ENCODE peak calls at places on chromosomes 5 and 9, in five cellular contexts. One of them, this sample, is unnamed.

GRCh38 chr9:14616188-14616982 is 76.8 kb downstream of the ZDHHC21 start:
- DNase-seq in H1: no peak
- DNase-seq in HepG2: peak
- DNase-seq in GM12892: no peak
- DNase-seq in SK-N-SH: peak
- DNase-seq in this sample: no peak

GRCh38 chr5:168686837-168687236 is 107.7 kb upstream of the PANK3 start:
- DNase-seq in GM12892: no peak
- DNase-seq in SK-N-SH: no peak
- DNase-seq in HepG2: no peak
- DNase-seq in H1: no peak
- DNase-seq in this sample: no peak

GRCh38 chr5:132788508-132788907 is 11.5 kb upstream of the SEPTIN8 start:
- DNase-seq in GM12892: no peak
- DNase-seq in H1: no peak
- DNase-seq in HepG2: no peak
- DNase-seq in SK-N-SH: no peak
- DNase-seq in this sample: no peak

GRCh38 chr5:61286446-61287132 is 45.5 kb upstream of the ZSWIM6 start:
- DNase-seq in H1: no peak
- DNase-seq in GM12892: no peak
- DNase-seq in HepG2: no peak
- DNase-seq in SK-N-SH: no peak
- DNase-seq in this sample: no peak

GRCh38 chr9:19631181-19631580 is 157.7 kb downstream of the SLC24A2 start:
- DNase-seq in H1: no peak
- DNase-seq in SK-N-SH: no peak
- DNase-seq in HepG2: no peak
- DNase-seq in GM12892: no peak
- DNase-seq in this sample: no peak

GRCh38 chr5:135269224-135269623 is 129.8 kb downstream of the MACROH2A1 start:
- DNase-seq in SK-N-SH: no peak
- DNase-seq in GM12892: no peak
- DNase-seq in HepG2: no peak
- DNase-seq in H1: no peak
- DNase-seq in this sample: no peak

GRCh38 chr9:21039302-21039701 is 7.9 kb upstream of the HACD4 start:
- DNase-seq in H1: no peak
- DNase-seq in SK-N-SH: no peak
- DNase-seq in HepG2: no peak
- DNase-seq in GM12892: no peak
- DNase-seq in this sample: no peak

GRCh38 chr5:36079200-36079761 is 12.6 kb upstream of the UGT3A2 start:
- DNase-seq in GM12892: peak
- DNase-seq in HepG2: peak
- DNase-seq in SK-N-SH: peak
- DNase-seq in H1: peak
- DNase-seq in this sample: peak

GRCh38 chr9:76007935-76008334 is 117.5 kb downstream of the PCSK5 start:
- DNase-seq in SK-N-SH: no peak
- DNase-seq in HepG2: no peak
- DNase-seq in H1: no peak
- DNase-seq in GM12892: no peak
- DNase-seq in this sample: no peak

GRCh38 chr5:110651507-110651906 is 75.0 kb downstream of the TMEM232 start:
- DNase-seq in SK-N-SH: no peak
- DNase-seq in H1: no peak
- DNase-seq in HepG2: no peak
- DNase-seq in GM12892: no peak
- DNase-seq in this sample: no peak

GRCh38 chr5:115818821-115819220 is 2.4 kb upstream of the CDO1 start:
- DNase-seq in H1: no peak
- DNase-seq in HepG2: no peak
- DNase-seq in SK-N-SH: no peak
- DNase-seq in GM12892: no peak
- DNase-seq in this sample: no peak

DNA sequence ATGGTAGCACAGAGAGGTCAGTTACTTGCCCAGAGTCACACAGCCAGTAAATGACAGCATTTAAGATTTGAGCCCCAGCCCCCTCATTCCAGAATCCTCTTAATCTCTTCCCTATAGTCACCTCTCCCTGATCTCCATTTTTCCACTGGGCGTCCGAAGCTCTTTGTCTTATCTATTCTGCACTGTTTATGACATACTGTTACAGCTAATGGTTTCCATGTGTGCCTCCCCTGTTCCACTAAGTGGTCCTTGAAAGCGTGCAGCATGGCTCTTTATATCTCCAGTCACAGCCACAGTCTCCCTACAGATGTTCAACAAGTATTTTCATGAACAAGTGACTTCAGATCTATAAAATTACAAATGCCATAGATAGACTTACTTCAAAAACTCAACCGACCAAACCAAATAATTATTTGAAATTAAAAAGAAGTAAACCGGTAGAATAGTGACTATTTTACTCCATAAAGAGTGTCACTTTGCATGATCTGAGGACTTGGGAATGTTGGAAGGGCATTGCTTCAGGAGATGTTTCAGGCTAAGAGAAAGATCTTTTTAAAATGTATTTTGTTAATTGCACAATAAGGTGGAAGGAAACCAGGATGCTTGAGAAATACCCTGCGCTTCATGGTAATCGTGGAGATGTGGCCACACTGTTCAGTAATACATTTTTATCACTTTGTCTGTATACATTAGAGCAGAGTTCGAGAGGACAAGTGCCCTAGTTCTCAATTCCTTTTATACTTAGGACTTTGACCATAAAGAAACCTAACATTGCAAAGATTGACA is 237.2 kb downstream of the FBXL7 start:
- DNase-seq in GM12892: no peak
- DNase-seq in HepG2: no peak
- DNase-seq in SK-N-SH: peak
- DNase-seq in H1: no peak
- DNase-seq in this sample: no peak
- TF ChIP-seq TAF1 in GM12892: no peak
- TF ChIP-seq TAF1 in HepG2: no peak
- TF ChIP-seq TAF1 in SK-N-SH: no peak
- TF ChIP-seq TAF1 in H1: no peak
- TF ChIP-seq TAF1 in this sample: no peak

GRCh38 chr9:96874947-96875459 is 20.7 kb upstream of the ZNF782 start:
- DNase-seq in HepG2: peak
- DNase-seq in H1: no peak
- DNase-seq in SK-N-SH: no peak
- DNase-seq in GM12892: no peak
- DNase-seq in this sample: no peak
- TF ChIP-seq TAF1 in HepG2: no peak
- TF ChIP-seq TAF1 in H1: no peak
- TF ChIP-seq TAF1 in SK-N-SH: no peak
- TF ChIP-seq TAF1 in GM12892: no peak
- TF ChIP-seq TAF1 in this sample: no peak

GRCh38 chr9:137428311-137428630 is 5.1 kb downstream of the NOXA1 start:
- DNase-seq in SK-N-SH: no peak
- DNase-seq in GM12892: no peak
- DNase-seq in HepG2: no peak
- DNase-seq in H1: no peak
- DNase-seq in this sample: no peak
- TF ChIP-seq TAF1 in SK-N-SH: no peak
- TF ChIP-seq TAF1 in GM12892: no peak
- TF ChIP-seq TAF1 in HepG2: no peak
- TF ChIP-seq TAF1 in H1: no peak
- TF ChIP-seq TAF1 in this sample: no peak

GRCh38 chr9:4826417-4827166 is 33.8 kb downstream of the RCL1 start:
- DNase-seq in SK-N-SH: no peak
- DNase-seq in GM12892: no peak
- DNase-seq in HepG2: no peak
- DNase-seq in H1: no peak
- DNase-seq in this sample: no peak

GRCh38 chr9:4821994-4822544 is 29.3 kb downstream of the RCL1 start:
- DNase-seq in H1: no peak
- DNase-seq in SK-N-SH: no peak
- DNase-seq in GM12892: no peak
- DNase-seq in HepG2: no peak
- DNase-seq in this sample: no peak

GRCh38 chr9:4820172-4820571 is 27.4 kb downstream of the RCL1 start:
- DNase-seq in H1: no peak
- DNase-seq in GM12892: no peak
- DNase-seq in SK-N-SH: no peak
- DNase-seq in HepG2: peak
- DNase-seq in this sample: no peak

GRCh38 chr9:4815381-4815956 is 22.7 kb downstream of the RCL1 start:
- DNase-seq in SK-N-SH: no peak
- DNase-seq in GM12892: no peak
- DNase-seq in H1: no peak
- DNase-seq in HepG2: no peak
- DNase-seq in this sample: no peak

DNA sequence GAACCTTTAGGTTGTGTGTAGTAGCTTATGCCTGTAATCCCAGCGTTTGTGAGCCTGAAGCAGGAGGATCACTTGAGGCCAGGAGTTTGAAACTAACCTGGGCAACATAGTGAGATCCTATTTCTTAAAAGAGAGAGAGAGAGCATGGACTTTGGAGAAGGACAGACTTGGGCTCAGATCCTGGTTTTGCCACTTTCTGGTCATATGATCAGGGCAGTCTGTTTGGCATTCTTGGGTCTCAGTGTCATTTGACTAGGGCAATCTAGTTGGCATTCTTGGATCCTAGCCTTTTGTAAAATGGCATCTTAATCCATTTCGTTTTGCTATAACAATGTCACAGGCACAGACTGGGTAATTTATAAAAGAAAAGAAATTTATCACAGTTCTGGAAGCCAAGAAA is 28.4 kb downstream of the RCL1 start:
- DNase-seq in H1: no peak
- DNase-seq in GM12892: no peak
- DNase-seq in HepG2: no peak
- DNase-seq in SK-N-SH: no peak
- DNase-seq in this sample: no peak
- TF ChIP-seq TAF1 in H1: no peak
- TF ChIP-seq TAF1 in GM12892: no peak
- TF ChIP-seq TAF1 in HepG2: no peak
- TF ChIP-seq TAF1 in SK-N-SH: no peak
- TF ChIP-seq TAF1 in this sample: no peak

GRCh38 chr5:149781612-149782011 is 51.5 kb downstream of the PPARGC1B start:
- DNase-seq in SK-N-SH: no peak
- DNase-seq in H1: no peak
- DNase-seq in HepG2: no peak
- DNase-seq in GM12892: no peak
- DNase-seq in this sample: no peak
- TF ChIP-seq TAF1 in SK-N-SH: no peak
- TF ChIP-seq TAF1 in H1: no peak
- TF ChIP-seq TAF1 in HepG2: no peak
- TF ChIP-seq TAF1 in GM12892: no peak
- TF ChIP-seq TAF1 in this sample: no peak

This sample was measured in GM12891.